ENCODE peak calls at places on chromosomes 5 and 9, in eight cellular contexts. One of them, this sample, is unnamed.

GRCh38 chr5:151463137-151464029 is 16.0 kb downstream of the SLC36A1 start:
- DNase-seq in tibial nerve: no peak
- DNase-seq in heart right ventricle: no peak
- DNase-seq in H9: peak; percentile 49
- DNase-seq in MM.1S: peak; percentile 23
- DNase-seq in PC-9: no peak
- DNase-seq in cardiac muscle cell: peak; percentile 46
- DNase-seq in kidney: no peak
- DNase-seq in this sample: no peak

GRCh38 chr5:72106922-72107873 is at the start of gene MAP1B:
- DNase-seq in H9: peak; percentile 97
- DNase-seq in heart right ventricle: peak; percentile 61
- DNase-seq in tibial nerve: peak; percentile 47
- DNase-seq in PC-9: peak; percentile 64
- DNase-seq in MM.1S: no peak
- DNase-seq in cardiac muscle cell: peak; percentile 80
- DNase-seq in kidney: peak; percentile 86
- DNase-seq in this sample: peak; percentile 24

GRCh38 chr5:170025853-170026252 is 45.6 kb upstream of the INSYN2B start:
- DNase-seq in heart right ventricle: no peak
- DNase-seq in kidney: no peak
- DNase-seq in MM.1S: no peak
- DNase-seq in cardiac muscle cell: no peak
- DNase-seq in PC-9: no peak
- DNase-seq in tibial nerve: no peak
- DNase-seq in H9: no peak
- DNase-seq in this sample: no peak

GRCh38 chr5:35202319-35203111 is 27.8 kb downstream of the PRLR start:
- DNase-seq in H9: peak; percentile 71
- DNase-seq in cardiac muscle cell: peak; percentile 45
- DNase-seq in heart right ventricle: peak; percentile 26
- DNase-seq in tibial nerve: peak; percentile 70
- DNase-seq in PC-9: peak; percentile 41
- DNase-seq in kidney: no peak
- DNase-seq in MM.1S: no peak
- DNase-seq in this sample: no peak

GRCh38 chr5:81554647-81555046 is 160.7 kb upstream of the ACOT12 start:
- DNase-seq in tibial nerve: no peak
- DNase-seq in kidney: no peak
- DNase-seq in PC-9: no peak
- DNase-seq in heart right ventricle: no peak
- DNase-seq in H9: no peak
- DNase-seq in MM.1S: no peak
- DNase-seq in cardiac muscle cell: no peak
- DNase-seq in this sample: no peak

GRCh38 chr5:107941036-107941435 is 270.3 kb upstream of the EFNA5 start:
- DNase-seq in cardiac muscle cell: no peak
- DNase-seq in kidney: no peak
- DNase-seq in heart right ventricle: no peak
- DNase-seq in PC-9: no peak
- DNase-seq in MM.1S: no peak
- DNase-seq in H9: no peak
- DNase-seq in tibial nerve: no peak
- DNase-seq in this sample: no peak

GRCh38 chr5:171207256-171207866 is 101.7 kb upstream of the TLX3 start:
- DNase-seq in cardiac muscle cell: peak; percentile 50
- DNase-seq in tibial nerve: peak; percentile 40
- DNase-seq in H9: no peak
- DNase-seq in kidney: no peak
- DNase-seq in MM.1S: peak; percentile 72
- DNase-seq in PC-9: peak; percentile 33
- DNase-seq in heart right ventricle: no peak
- DNase-seq in this sample: no peak

GRCh38 chr5:121962943-121963342 is 1.2 kb downstream of the SRFBP1 start:
- DNase-seq in kidney: no peak
- DNase-seq in H9: no peak
- DNase-seq in PC-9: no peak
- DNase-seq in tibial nerve: no peak
- DNase-seq in heart right ventricle: no peak
- DNase-seq in MM.1S: no peak
- DNase-seq in cardiac muscle cell: no peak
- DNase-seq in this sample: no peak

GRCh38 chr5:1464096-1464446 is 18.8 kb upstream of the SLC6A3 start:
- DNase-seq in H9: no peak
- DNase-seq in kidney: no peak
- DNase-seq in MM.1S: no peak
- DNase-seq in PC-9: no peak
- DNase-seq in tibial nerve: no peak
- DNase-seq in heart right ventricle: no peak
- DNase-seq in cardiac muscle cell: no peak
- DNase-seq in this sample: no peak

GRCh38 chr9:132309056-132309455 is 45.7 kb downstream of the SETX start:
- DNase-seq in H9: no peak
- DNase-seq in cardiac muscle cell: no peak
- DNase-seq in heart right ventricle: no peak
- DNase-seq in MM.1S: no peak
- DNase-seq in tibial nerve: no peak
- DNase-seq in PC-9: no peak
- DNase-seq in kidney: no peak
- DNase-seq in this sample: no peak

GRCh38 chr5:3103241-3103855 is 351.9 kb upstream of the IRX2 start:
- DNase-seq in cardiac muscle cell: peak; percentile 87
- DNase-seq in MM.1S: no peak
- DNase-seq in tibial nerve: no peak
- DNase-seq in heart right ventricle: no peak
- DNase-seq in kidney: peak; percentile 71
- DNase-seq in PC-9: no peak
- DNase-seq in H9: peak; percentile 35
- DNase-seq in this sample: no peak

GRCh38 chr9:94805585-94805984 is 79.1 kb downstream of the AOPEP start:
- DNase-seq in heart right ventricle: no peak
- DNase-seq in MM.1S: no peak
- DNase-seq in kidney: no peak
- DNase-seq in H9: no peak
- DNase-seq in tibial nerve: no peak
- DNase-seq in PC-9: peak; percentile 69
- DNase-seq in cardiac muscle cell: no peak
- DNase-seq in this sample: peak; percentile 68

GRCh38 chr5:68698025-68698940 is 395.5 kb upstream of the SLC30A5 start:
- DNase-seq in cardiac muscle cell: no peak
- DNase-seq in H9: no peak
- DNase-seq in kidney: no peak
- DNase-seq in MM.1S: no peak
- DNase-seq in PC-9: no peak
- DNase-seq in heart right ventricle: no peak
- DNase-seq in tibial nerve: no peak
- DNase-seq in this sample: no peak

GRCh38 chr5:60586307-60586901 is 113.6 kb downstream of the DEPDC1B start:
- DNase-seq in tibial nerve: no peak
- DNase-seq in MM.1S: peak; percentile 37
- DNase-seq in H9: no peak
- DNase-seq in cardiac muscle cell: no peak
- DNase-seq in heart right ventricle: no peak
- DNase-seq in kidney: no peak
- DNase-seq in PC-9: no peak
- DNase-seq in this sample: peak; percentile 4

GRCh38 chr5:79935992-79936643 is 54.9 kb downstream of the MTX3 start:
- DNase-seq in cardiac muscle cell: no peak
- DNase-seq in MM.1S: no peak
- DNase-seq in tibial nerve: peak; percentile 43
- DNase-seq in kidney: no peak
- DNase-seq in H9: no peak
- DNase-seq in heart right ventricle: peak; percentile 22
- DNase-seq in PC-9: no peak
- DNase-seq in this sample: no peak

GRCh38 chr5:178677429-178677828 is 50.6 kb upstream of the CLK4 start:
- DNase-seq in cardiac muscle cell: no peak
- DNase-seq in kidney: no peak
- DNase-seq in PC-9: no peak
- DNase-seq in MM.1S: no peak
- DNase-seq in H9: no peak
- DNase-seq in tibial nerve: no peak
- DNase-seq in heart right ventricle: no peak
- DNase-seq in this sample: no peak

GRCh38 chr9:83401328-83401895 is 136.8 kb downstream of the FRMD3 start:
- DNase-seq in heart right ventricle: no peak
- DNase-seq in cardiac muscle cell: no peak
- DNase-seq in MM.1S: no peak
- DNase-seq in H9: no peak
- DNase-seq in PC-9: no peak
- DNase-seq in kidney: no peak
- DNase-seq in tibial nerve: no peak
- DNase-seq in this sample: no peak

GRCh38 chr5:107968998-107969397 is 298.3 kb upstream of the EFNA5 start:
- DNase-seq in heart right ventricle: no peak
- DNase-seq in tibial nerve: no peak
- DNase-seq in cardiac muscle cell: peak; percentile 45
- DNase-seq in H9: no peak
- DNase-seq in kidney: no peak
- DNase-seq in MM.1S: no peak
- DNase-seq in PC-9: no peak
- DNase-seq in this sample: no peak

GRCh38 chr9:81628897-81629296 is 60.5 kb downstream of the TLE1 start:
- DNase-seq in PC-9: no peak
- DNase-seq in MM.1S: no peak
- DNase-seq in heart right ventricle: no peak
- DNase-seq in tibial nerve: no peak
- DNase-seq in H9: no peak
- DNase-seq in cardiac muscle cell: no peak
- DNase-seq in kidney: no peak
- DNase-seq in this sample: no peak
- H3K4me1 ChIP-seq in PC-9: peaks cover 20% of the 10 kb centered on the region
- H3K4me1 ChIP-seq in MM.1S: no peaks in the 10 kb centered on the region
- H3K4me1 ChIP-seq in heart right ventricle: no peaks in the 10 kb centered on the region
- H3K4me1 ChIP-seq in tibial nerve: no peaks in the 10 kb centered on the region
- H3K4me1 ChIP-seq in H9: peaks cover 3% of the 10 kb centered on the region
- H3K4me1 ChIP-seq in cardiac muscle cell: no peaks in the 10 kb centered on the region
- H3K4me1 ChIP-seq in kidney: no peaks in the 10 kb centered on the region
- H3K4me1 ChIP-seq in this sample: no peaks in the 10 kb centered on the region

DNA sequence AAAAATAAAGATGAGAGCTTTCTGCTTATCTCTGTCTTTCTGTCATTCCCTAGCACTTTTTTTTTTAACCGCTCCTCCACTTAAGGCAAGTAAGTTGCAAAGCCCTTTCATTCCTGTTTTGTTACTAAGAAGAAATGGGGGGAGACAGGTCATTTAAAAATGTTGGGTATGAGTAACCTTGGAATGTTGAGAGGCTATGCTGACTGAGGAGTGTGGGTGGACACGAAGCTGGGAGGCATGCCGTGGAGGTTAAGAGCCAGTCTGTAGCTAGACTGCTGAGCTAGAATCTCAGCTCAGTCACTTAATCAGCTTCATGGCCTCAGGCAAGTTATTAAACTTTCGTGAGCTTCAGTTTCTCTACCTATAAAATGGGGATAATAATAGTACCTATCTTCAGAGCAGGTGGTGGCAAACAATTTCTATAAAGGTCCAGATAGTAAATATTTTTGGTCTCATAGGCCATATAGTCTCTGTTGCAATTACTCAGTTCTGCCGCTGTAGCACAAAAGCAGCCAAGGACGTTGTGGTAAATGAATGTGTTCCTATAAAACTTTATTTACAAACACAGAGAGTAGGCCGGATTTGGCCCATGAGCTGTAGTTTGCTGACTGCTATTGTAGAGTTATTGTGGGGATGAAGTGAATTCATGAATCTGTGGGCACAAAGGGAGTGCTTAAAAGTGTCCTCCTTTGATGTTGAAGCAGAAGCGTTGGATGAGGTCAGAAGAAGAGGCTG is 220.0 kb downstream of the GABBR2 start:
- DNase-seq in PC-9: peak; percentile 63
- DNase-seq in cardiac muscle cell: peak; percentile 24
- DNase-seq in MM.1S: no peak
- DNase-seq in H9: no peak
- DNase-seq in kidney: no peak
- DNase-seq in heart right ventricle: no peak
- DNase-seq in tibial nerve: no peak
- DNase-seq in this sample: no peak
- TF ChIP-seq CTCF in PC-9: no peak
- TF ChIP-seq CTCF in cardiac muscle cell: peak; percentile 4
- TF ChIP-seq CTCF in MM.1S: no peak
- TF ChIP-seq CTCF in H9: no peak
- TF ChIP-seq CTCF in kidney: no peak
- TF ChIP-seq CTCF in heart right ventricle: no peak
- TF ChIP-seq CTCF in tibial nerve: no peak
- TF ChIP-seq CTCF in this sample: no peak

GRCh38 chr9:77978086-77978781 is 53.4 kb downstream of the GNAQ start:
- DNase-seq in MM.1S: no peak
- DNase-seq in PC-9: no peak
- DNase-seq in tibial nerve: no peak
- DNase-seq in kidney: no peak
- DNase-seq in heart right ventricle: no peak
- DNase-seq in H9: no peak
- DNase-seq in cardiac muscle cell: no peak
- DNase-seq in this sample: no peak

GRCh38 chr9:77980622-77981021 is 51.0 kb downstream of the GNAQ start:
- DNase-seq in MM.1S: no peak
- DNase-seq in heart right ventricle: no peak
- DNase-seq in cardiac muscle cell: no peak
- DNase-seq in H9: no peak
- DNase-seq in PC-9: no peak
- DNase-seq in tibial nerve: no peak
- DNase-seq in kidney: no peak
- DNase-seq in this sample: no peak

GRCh38 chr9:77982985-77983662 is 48.5 kb downstream of the GNAQ start:
- DNase-seq in MM.1S: no peak
- DNase-seq in PC-9: no peak
- DNase-seq in H9: no peak
- DNase-seq in kidney: no peak
- DNase-seq in tibial nerve: no peak
- DNase-seq in heart right ventricle: no peak
- DNase-seq in cardiac muscle cell: no peak
- DNase-seq in this sample: no peak

GRCh38 chr9:77981907-77982306 is 49.7 kb downstream of the GNAQ start:
- DNase-seq in kidney: no peak
- DNase-seq in MM.1S: no peak
- DNase-seq in cardiac muscle cell: no peak
- DNase-seq in heart right ventricle: no peak
- DNase-seq in tibial nerve: no peak
- DNase-seq in H9: no peak
- DNase-seq in PC-9: no peak
- DNase-seq in this sample: no peak

GRCh38 chr9:77981332-77981731 is 50.3 kb downstream of the GNAQ start:
- DNase-seq in heart right ventricle: no peak
- DNase-seq in H9: no peak
- DNase-seq in MM.1S: peak; percentile 57
- DNase-seq in kidney: peak; percentile 76
- DNase-seq in tibial nerve: no peak
- DNase-seq in cardiac muscle cell: peak; percentile 45
- DNase-seq in PC-9: peak; percentile 77
- DNase-seq in this sample: peak; percentile 79
- H3K4me1 ChIP-seq in heart right ventricle: peaks cover 63% of the 10 kb centered on the region
- H3K4me1 ChIP-seq in H9: peaks cover 5% of the 10 kb centered on the region
- H3K4me1 ChIP-seq in MM.1S: peaks cover 23% of the 10 kb centered on the region
- H3K4me1 ChIP-seq in kidney: peaks cover 30% of the 10 kb centered on the region
- H3K4me1 ChIP-seq in tibial nerve: no peaks in the 10 kb centered on the region
- H3K4me1 ChIP-seq in cardiac muscle cell: peaks cover 20% of the 10 kb centered on the region
- H3K4me1 ChIP-seq in PC-9: peaks cover 26% of the 10 kb centered on the region
- H3K4me1 ChIP-seq in this sample: peaks cover 70% of the 10 kb centered on the region

DNA sequence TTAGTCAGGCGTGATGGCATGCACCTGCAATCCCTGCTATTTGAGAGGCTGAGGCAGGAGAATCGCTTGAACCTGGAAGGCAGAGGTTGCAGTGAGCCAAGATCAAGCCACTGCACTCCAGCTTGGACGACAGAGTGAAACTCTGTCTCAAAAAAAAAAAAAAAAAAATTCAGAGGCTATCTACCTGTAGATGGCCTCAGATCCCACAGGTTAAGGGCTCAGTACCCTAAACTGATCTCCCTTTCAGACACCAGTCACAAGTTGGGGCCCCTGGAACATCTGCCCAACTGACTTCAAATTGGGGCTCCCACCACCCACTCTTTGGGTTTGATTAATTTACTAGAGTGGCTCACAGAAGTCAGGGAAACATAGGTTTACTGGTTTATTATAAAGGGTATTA is 65.4 kb upstream of the ERCC6L2 start:
- DNase-seq in tibial nerve: no peak
- DNase-seq in H9: no peak
- DNase-seq in heart right ventricle: no peak
- DNase-seq in kidney: no peak
- DNase-seq in cardiac muscle cell: no peak
- DNase-seq in PC-9: no peak
- DNase-seq in MM.1S: no peak
- DNase-seq in this sample: no peak
- TF ChIP-seq CTCF in tibial nerve: no peak
- TF ChIP-seq CTCF in H9: no peak
- TF ChIP-seq CTCF in heart right ventricle: no peak
- TF ChIP-seq CTCF in kidney: no peak
- TF ChIP-seq CTCF in cardiac muscle cell: no peak
- TF ChIP-seq CTCF in PC-9: no peak
- TF ChIP-seq CTCF in MM.1S: no peak
- TF ChIP-seq CTCF in this sample: no peak

This sample was measured in mucosa of descending colon.